ENCODE peak calls at places on chromosomes 13 and 19, in five cellular contexts. One of them, this sample, is unnamed.

GRCh38 chr19:48351341-48351752 is 12.4 kb downstream of the TMEM143 start:
- DNase-seq in stomach: peak
- DNase-seq in COR-L47: peak
- DNase-seq in putamen: no peak
- DNase-seq in AG08396: peak
- DNase-seq in this sample: peak

GRCh38 chr13:30032263-30032662 is 181.8 kb upstream of the UBL3 start:
- DNase-seq in COR-L47: no peak
- DNase-seq in AG08396: no peak
- DNase-seq in putamen: no peak
- DNase-seq in stomach: no peak
- DNase-seq in this sample: no peak

GRCh38 chr13:113536461-113537110 is 46.1 kb upstream of the DCUN1D2 start:
- DNase-seq in putamen: no peak
- DNase-seq in stomach: no peak
- DNase-seq in AG08396: no peak
- DNase-seq in COR-L47: no peak
- DNase-seq in this sample: no peak

GRCh38 chr19:51198641-51199040 is 26.2 kb upstream of the CD33 start:
- DNase-seq in COR-L47: no peak
- DNase-seq in putamen: no peak
- DNase-seq in AG08396: no peak
- DNase-seq in stomach: no peak
- DNase-seq in this sample: no peak

GRCh38 chr13:112249644-112250610 is 126.2 kb upstream of the SPACA7 start:
- DNase-seq in COR-L47: no peak
- DNase-seq in AG08396: no peak
- DNase-seq in stomach: no peak
- DNase-seq in putamen: no peak
- DNase-seq in this sample: no peak

GRCh38 chr13:27353166-27353583 is 71.2 kb upstream of the GTF3A start:
- DNase-seq in COR-L47: no peak
- DNase-seq in stomach: no peak
- DNase-seq in AG08396: peak
- DNase-seq in putamen: no peak
- DNase-seq in this sample: peak

GRCh38 chr19:48391100-48392005 is at the start of gene KDELR1:
- DNase-seq in AG08396: peak
- DNase-seq in putamen: peak
- DNase-seq in stomach: peak
- DNase-seq in COR-L47: peak
- DNase-seq in this sample: peak

GRCh38 chr13:22220186-22221160 is 549.6 kb downstream of the FGF9 start:
- DNase-seq in putamen: no peak
- DNase-seq in AG08396: no peak
- DNase-seq in COR-L47: peak
- DNase-seq in stomach: no peak
- DNase-seq in this sample: no peak

GRCh38 chr13:41465965-41466364 is 8.6 kb downstream of the RGCC start:
- DNase-seq in putamen: no peak
- DNase-seq in AG08396: no peak
- DNase-seq in COR-L47: no peak
- DNase-seq in stomach: no peak
- DNase-seq in this sample: no peak

GRCh38 chr13:75489502-75490263 is 7.7 kb upstream of the TBC1D4 start:
- DNase-seq in stomach: peak
- DNase-seq in AG08396: peak
- DNase-seq in COR-L47: no peak
- DNase-seq in putamen: no peak
- DNase-seq in this sample: no peak

GRCh38 chr19:35419046-35419445 is 29.0 kb upstream of the FFAR2 start:
- DNase-seq in stomach: no peak
- DNase-seq in COR-L47: no peak
- DNase-seq in AG08396: no peak
- DNase-seq in putamen: no peak
- DNase-seq in this sample: no peak

GRCh38 chr19:40251991-40252390 is 25.5 kb upstream of the CCNP start:
- DNase-seq in putamen: no peak
- DNase-seq in stomach: no peak
- DNase-seq in AG08396: no peak
- DNase-seq in COR-L47: no peak
- DNase-seq in this sample: no peak

GRCh38 chr13:28849441-28849840 is 29.3 kb downstream of the MTUS2 start:
- DNase-seq in putamen: no peak
- DNase-seq in COR-L47: no peak
- DNase-seq in AG08396: no peak
- DNase-seq in stomach: no peak
- DNase-seq in this sample: no peak

GRCh38 chr13:30759748-30760147 is 24.4 kb downstream of the ALOX5AP start:
- DNase-seq in putamen: no peak
- DNase-seq in COR-L47: no peak
- DNase-seq in stomach: no peak
- DNase-seq in AG08396: no peak
- DNase-seq in this sample: no peak

This sample was measured in activated CD4-positive, alpha-beta memory T cell treated with anti-CD3 and anti-CD28 coated beads, Interleukin-2, amount 10 ng/mL, durations not matched to agents 7 days and 5 days.